ENCODE peak calls at places on chromosomes 13 and 19, in seven cellular contexts. X is GDM1, R is cardiac fibroblast, K is progenitor cell of endocrine pancreas, D is OCI-LY7, P is A549, G is BJ. M is an unnamed sample.

GRCh38 chr13:37132211-37132610 is 26.7 kb upstream of the CSNK1A1L start:
- DNase-seq in X (no peak), R (peak), K (no peak), D (no peak), P (no peak), G (no peak), M (no peak)

GRCh38 chr19:50492303-50493052 is 15.8 kb upstream of the GARIN5A start:
- DNase-seq in X (peak), R (no peak), K (no peak), D (no peak), P (no peak), G (no peak), M (no peak)

GRCh38 chr19:6720369-6721112 is at the start of gene C3:
- DNase-seq in X (no peak), R (peak), K (no peak), D (no peak), P (peak), G (no peak), M (no peak)

GRCh38 chr19:41837981-41838708 is 6.3 kb downstream of the LYPD4 start:
- DNase-seq in X (no peak), R (no peak), K (no peak), D (no peak), P (no peak), G (no peak), M (no peak)

GRCh38 chr19:41248895-41249294 is 15.3 kb upstream of the HNRNPUL1 start:
- DNase-seq in X (no peak), R (no peak), K (no peak), D (no peak), P (no peak), G (no peak), M (no peak)

GRCh38 chr19:19554074-19555023 is 16.3 kb downstream of the CILP2 start:
- DNase-seq in X (no peak), R (peak), K (no peak), D (peak), P (no peak), G (no peak), M (peak)

GRCh38 chr19:39937094-39937493 is 2.7 kb upstream of the FCGBP start:
- DNase-seq in X (no peak), R (no peak), K (no peak), D (no peak), P (no peak), G (no peak), M (no peak)

GRCh38 chr19:16039081-16039480 is 37.2 kb upstream of the TPM4 start:
- DNase-seq in X (no peak), R (no peak), K (no peak), D (no peak), P (no peak), G (no peak), M (no peak)

GRCh38 chr19:7729211-7729610 is 2.7 kb downstream of the CLEC4G start:
- DNase-seq in X (no peak), R (no peak), K (no peak), D (no peak), P (no peak), G (no peak), M (no peak)

GRCh38 chr19:8571006-8571411 is 6.2 kb downstream of the MYO1F start:
- DNase-seq in X (peak), R (peak), K (no peak), D (no peak), P (peak), G (no peak), M (peak)

GRCh38 chr13:58300224-58300623 is 668.7 kb downstream of the PCDH17 start:
- DNase-seq in X (no peak), R (no peak), K (no peak), D (no peak), P (no peak), G (no peak), M (no peak)

GRCh38 chr19:31668916-31669315 is 319.7 kb upstream of the TSHZ3 start:
- DNase-seq in X (no peak), R (no peak), K (no peak), D (no peak), P (no peak), G (no peak), M (no peak)

GRCh38 chr19:15331419-15332310 is 674 bp downstream of the BRD4 start:
- DNase-seq in X (peak), R (peak), K (peak), D (peak), P (peak), G (no peak), M (peak)

GRCh38 chr13:63288576-63288975 is 1872.9 kb upstream of the PCDH20 start:
- DNase-seq in X (no peak), R (peak), K (no peak), D (no peak), P (no peak), G (peak), M (no peak)

M was measured in DMS53.